ENCODE peak calls at places on chromosomes 5 and 9, in ten cellular contexts. P, K, Q, A, D, Z, S, I, J and V are unnamed samples.

GRCh38 chr5:118253401-118254061 is 734.8 kb downstream of the DTWD2 start:
- DNase-seq in P (no peak), Z (no peak), I (no peak), D (no peak), J (no peak), K (no peak), S (no peak), A (no peak), Q (no peak), V (no peak)

GRCh38 chr9:3080951-3081350 is 237.1 kb upstream of the PUM3 start:
- DNase-seq in D (no peak), J (no peak), Z (no peak), P (no peak), S (no peak), A (no peak), K (peak), I (no peak), Q (no peak), V (no peak)

GRCh38 chr5:150293091-150293941 is 3.7 kb upstream of the CAMK2A start:
- DNase-seq in A (no peak), P (peak), I (no peak), J (no peak), Z (no peak), D (no peak), K (no peak), Q (no peak), S (no peak), V (no peak)

GRCh38 chr5:21862986-21863385 is 990.2 kb downstream of the CDH12 start:
- DNase-seq in J (no peak), D (no peak), Q (no peak), I (no peak), P (no peak), A (no peak), Z (no peak), S (no peak), K (no peak), V (no peak)

GRCh38 chr9:121439711-121440110 is 59.9 kb downstream of the GGTA1 start:
- DNase-seq in P (no peak), J (no peak), Z (no peak), K (peak), A (no peak), S (no peak), Q (no peak), D (no peak), I (no peak), V (no peak)

GRCh38 chr9:89466451-89467277 is 31.2 kb downstream of the SEMA4D start:
- DNase-seq in D (no peak), A (no peak), Z (no peak), Q (no peak), K (no peak), P (no peak), J (no peak), I (no peak), S (no peak), V (no peak)

GRCh38 chr9:7671847-7672246 is 127.7 kb downstream of the DMAC1 start:
- DNase-seq in Q (no peak), P (no peak), J (no peak), I (no peak), K (no peak), Z (no peak), D (no peak), S (no peak), A (no peak), V (no peak)

GRCh38 chr5:135053278-135053677 is 19.2 kb upstream of the PITX1 start:
- DNase-seq in I (no peak), S (no peak), K (no peak), J (no peak), P (no peak), Z (no peak), D (no peak), Q (no peak), A (no peak), V (no peak)

GRCh38 chr9:108274971-108275370 is 580.8 kb downstream of the ACTL7B start:
- DNase-seq in J (no peak), Z (no peak), K (no peak), P (no peak), Q (no peak), D (no peak), A (no peak), I (no peak), S (no peak), V (no peak)

GRCh38 chr5:60597570-60597969 is 102.4 kb downstream of the DEPDC1B start:
- DNase-seq in K (no peak), D (no peak), P (no peak), Q (no peak), Z (no peak), A (no peak), J (no peak), S (no peak), I (no peak), V (no peak)

GRCh38 chr9:16352791-16353401 is 517.6 kb downstream of the BNC2 start:
- DNase-seq in Q (peak), A (peak), P (no peak), D (peak), K (peak), J (peak), Z (no peak), S (no peak), I (no peak), V (no peak)

GRCh38 chr9:108217601-108218190 is 638.1 kb downstream of the ACTL7B start:
- DNase-seq in P (no peak), Q (peak), A (no peak), D (no peak), S (no peak), K (no peak), Z (no peak), I (no peak), J (no peak), V (no peak)

GRCh38 chr5:138643040-138643791 is 68.0 kb upstream of the HSPA9 start:
- DNase-seq in J (peak), I (no peak), K (no peak), Q (no peak), S (no peak), D (no peak), Z (no peak), P (no peak), A (no peak), V (no peak)

GRCh38 chr9:94922691-94923107 is 196.2 kb downstream of the AOPEP start:
- DNase-seq in I (peak), D (no peak), A (peak), K (peak), Z (no peak), J (no peak), P (no peak), Q (peak), S (no peak), V (no peak)

GRCh38 chr9:109088221-109088620 is 31.5 kb downstream of the TMEM245 start:
- DNase-seq in Q (no peak), S (no peak), A (no peak), P (no peak), Z (no peak), J (no peak), K (peak), I (no peak), D (no peak), V (no peak)

GRCh38 chr9:117000834-117001233 is 313.7 kb downstream of the TRIM32 start:
- DNase-seq in Q (no peak), K (no peak), A (no peak), J (no peak), P (no peak), I (no peak), S (no peak), Z (no peak), D (no peak), V (no peak)

GRCh38 chr5:54217826-54218503 is 92.4 kb downstream of the ARL15 start:
- DNase-seq in K (peak), D (no peak), J (peak), S (no peak), I (no peak), Q (peak), A (peak), P (peak), Z (no peak), V (no peak)

GRCh38 chr5:60598424-60598823 is 101.5 kb downstream of the DEPDC1B start:
- DNase-seq in Z (no peak), A (no peak), J (no peak), I (no peak), S (no peak), D (no peak), P (no peak), Q (no peak), K (no peak), V (no peak)

GRCh38 chr5:64339776-64340175 is 166.0 kb upstream of the RGS7BP start:
- DNase-seq in A (no peak), P (no peak), Q (no peak), I (no peak), S (no peak), D (no peak), K (no peak), Z (no peak), J (no peak), V (no peak)

GRCh38 chr5:88889165-88890069 is 6.4 kb upstream of the MEF2C start:
- DNase-seq in J (no peak), K (peak), P (no peak), S (peak), I (peak), A (peak), D (peak), Z (peak), Q (peak), V (peak)

GRCh38 chr5:95449460-95449859 is 58.3 kb downstream of the FAM81B start:
- DNase-seq in J (no peak), K (no peak), I (no peak), S (no peak), Q (no peak), D (no peak), P (no peak), Z (no peak), A (no peak), V (no peak)

GRCh38 chr9:25353783-25354182 is 324.5 kb downstream of the TUSC1 start:
- DNase-seq in P (no peak), A (no peak), K (no peak), I (no peak), Z (no peak), J (no peak), Q (no peak), D (no peak), S (no peak), V (no peak)

GRCh38 chr9:25350011-25350410 is 328.2 kb downstream of the TUSC1 start:
- DNase-seq in K (no peak), P (no peak), Z (no peak), Q (no peak), D (no peak), S (no peak), I (no peak), A (no peak), J (no peak), V (no peak)
- TF ChIP-seq CTCF in K (no peak), P (peak), Z (no peak), Q (no peak), D (no peak), S (no peak), I (no peak), A (no peak), J (no peak), V (no peak)

GRCh38 chr9:21491742-21492141 is 9.6 kb upstream of the IFNE start:
- DNase-seq in K (no peak), P (no peak), D (no peak), J (no peak), Q (no peak), A (no peak), Z (no peak), I (no peak), S (no peak), V (no peak)
- TF ChIP-seq CTCF in K (peak), P (no peak), D (no peak), J (no peak), Q (peak), A (no peak), Z (no peak), I (no peak), S (no peak), V (no peak)

GRCh38 chr5:109937951-109938350 is 248.2 kb downstream of the MAN2A1 start:
- DNase-seq in J (no peak), Z (no peak), K (no peak), Q (no peak), P (no peak), I (no peak), A (no peak), S (no peak), D (no peak), V (no peak)

GRCh38 chr5:109938453-109938852 is 248.7 kb downstream of the MAN2A1 start:
- DNase-seq in D (no peak), P (no peak), Q (no peak), A (no peak), S (no peak), K (no peak), I (no peak), Z (no peak), J (no peak), V (no peak)

GRCh38 chr5:109936996-109937395 is 247.3 kb downstream of the MAN2A1 start:
- DNase-seq in K (no peak), A (no peak), P (no peak), J (no peak), Z (no peak), D (no peak), Q (no peak), I (no peak), S (no peak), V (no peak)

GRCh38 chr5:109939109-109939682 is 249.5 kb downstream of the MAN2A1 start:
- DNase-seq in K (peak), J (no peak), Z (no peak), D (no peak), Q (peak), A (no peak), I (no peak), P (no peak), S (no peak), V (no peak)

GRCh38 chr5:109936091-109936490 is 246.4 kb downstream of the MAN2A1 start:
- DNase-seq in Z (no peak), I (no peak), J (no peak), A (no peak), K (no peak), D (no peak), P (no peak), S (no peak), Q (no peak), V (no peak)
- TF ChIP-seq CTCF in Z (no peak), I (no peak), J (no peak), A (no peak), K (no peak), D (no peak), P (no peak), S (no peak), Q (no peak), V (no peak)

DNA sequence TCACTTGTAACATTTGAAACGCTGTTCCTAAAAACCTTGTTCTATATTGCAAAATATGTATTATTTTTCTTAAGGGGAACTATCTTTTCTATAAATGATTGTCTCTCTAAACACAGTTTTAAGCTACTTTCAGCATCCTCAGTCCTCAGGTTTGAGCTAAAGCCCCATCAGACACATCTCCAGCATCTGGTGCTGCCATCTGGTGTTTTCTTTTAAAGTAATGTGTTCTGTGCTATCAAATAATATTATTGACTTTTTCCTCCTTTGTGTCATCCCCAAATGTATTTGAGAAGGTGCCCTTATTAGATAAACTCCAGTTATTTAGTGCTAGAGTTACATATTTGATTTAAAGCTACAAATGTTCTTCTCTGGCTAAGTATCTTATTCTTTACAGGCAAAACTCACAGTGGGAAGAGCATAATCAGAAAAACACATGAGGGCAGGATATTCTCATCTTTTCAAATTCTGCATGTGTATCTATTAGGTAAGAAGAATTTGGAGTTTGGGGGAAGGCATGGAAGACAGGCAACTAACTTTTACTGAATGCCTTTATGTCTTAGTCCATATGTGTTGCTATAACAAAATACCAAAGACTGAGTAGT is 27.5 kb downstream of the ZNF474 start:
- DNase-seq in S (peak), K (peak), D (no peak), Z (no peak), P (peak), Q (peak), I (no peak), J (peak), A (no peak), V (no peak)
- TF ChIP-seq CTCF in S (no peak), K (peak), D (no peak), Z (no peak), P (peak), Q (peak), I (peak), J (no peak), A (peak), V (no peak)

DNA sequence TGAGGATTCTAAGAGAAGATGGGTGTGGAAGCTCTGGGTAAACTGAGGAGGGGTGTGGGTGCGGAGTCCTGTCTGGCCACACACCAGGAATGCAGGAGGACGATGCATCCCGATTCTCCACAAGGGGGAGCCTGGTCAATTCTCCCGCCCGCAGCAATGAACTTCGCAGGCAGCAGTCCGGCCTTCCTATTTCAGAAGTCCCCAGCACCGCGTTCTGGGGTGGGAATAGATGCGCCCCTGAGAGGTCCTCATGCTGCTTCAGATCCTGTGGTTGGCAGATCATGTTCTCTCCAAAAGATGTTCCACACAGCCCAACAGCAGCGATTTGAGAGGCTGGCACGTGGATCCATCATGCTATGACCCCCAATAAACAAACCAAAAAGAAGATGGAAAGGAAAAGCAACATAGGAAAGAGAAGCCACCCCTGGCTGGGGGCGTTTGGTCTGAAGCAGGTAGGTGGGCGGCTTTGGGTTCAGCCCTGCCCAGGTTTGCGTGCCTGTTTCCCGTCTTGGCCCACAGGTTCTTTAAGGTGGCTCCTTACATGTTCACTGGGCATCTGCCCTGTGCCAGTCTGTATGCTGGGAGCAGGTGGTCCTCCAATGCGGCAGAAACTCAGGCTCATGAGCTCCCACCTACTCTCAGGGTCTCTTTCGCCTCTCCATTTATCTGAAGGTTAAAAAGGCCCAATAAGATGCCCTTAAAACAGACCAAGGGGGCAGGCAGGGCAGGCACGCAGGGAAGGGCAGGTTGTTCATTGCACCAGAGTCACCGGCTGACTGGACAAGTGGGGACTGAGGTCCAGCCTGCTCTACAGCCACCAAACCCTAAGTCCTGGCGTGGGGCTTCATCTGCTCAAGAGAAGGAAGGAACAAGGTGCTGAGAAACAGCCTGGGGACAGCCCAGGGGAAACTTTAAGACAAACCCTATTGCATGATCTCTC is 171.6 kb downstream of the PAX5 start:
- DNase-seq in I (no peak), K (peak), D (no peak), P (peak), J (peak), S (peak), Q (peak), A (no peak), Z (peak), V (no peak)
- TF ChIP-seq CTCF in I (peak), K (peak), D (no peak), P (peak), J (peak), S (peak), Q (peak), A (peak), Z (peak), V (peak)

GRCh38 chr9:34652608-34653007 is 623 bp downstream of the IL11RA start:
- DNase-seq in Q (peak), J (no peak), I (no peak), K (no peak), S (no peak), P (no peak), Z (no peak), A (no peak), D (no peak), V (no peak)

GRCh38 chr9:34653131-34653530 is 1.1 kb downstream of the IL11RA start:
- DNase-seq in S (no peak), P (no peak), Z (no peak), K (peak), A (no peak), J (no peak), Q (peak), D (no peak), I (no peak), V (no peak)

GRCh38 chr9:34650816-34651215 is 1.2 kb upstream of the IL11RA start:
- DNase-seq in Q (no peak), S (no peak), I (peak), P (no peak), J (no peak), Z (no peak), K (peak), D (peak), A (no peak), V (no peak)

GRCh38 chr9:34651286-34651685 is 699 bp upstream of the IL11RA start:
- DNase-seq in S (no peak), I (peak), D (peak), Z (no peak), Q (peak), K (peak), J (no peak), A (peak), P (peak), V (no peak)

GRCh38 chr9:34651876-34652602 is at the start of gene IL11RA:
- DNase-seq in K (peak), Q (peak), D (peak), I (peak), J (peak), P (peak), S (peak), A (peak), Z (peak), V (peak)
- TF ChIP-seq CTCF in K (no peak), Q (no peak), D (no peak), I (no peak), J (no peak), P (no peak), S (no peak), A (no peak), Z (peak), V (no peak)

DNA sequence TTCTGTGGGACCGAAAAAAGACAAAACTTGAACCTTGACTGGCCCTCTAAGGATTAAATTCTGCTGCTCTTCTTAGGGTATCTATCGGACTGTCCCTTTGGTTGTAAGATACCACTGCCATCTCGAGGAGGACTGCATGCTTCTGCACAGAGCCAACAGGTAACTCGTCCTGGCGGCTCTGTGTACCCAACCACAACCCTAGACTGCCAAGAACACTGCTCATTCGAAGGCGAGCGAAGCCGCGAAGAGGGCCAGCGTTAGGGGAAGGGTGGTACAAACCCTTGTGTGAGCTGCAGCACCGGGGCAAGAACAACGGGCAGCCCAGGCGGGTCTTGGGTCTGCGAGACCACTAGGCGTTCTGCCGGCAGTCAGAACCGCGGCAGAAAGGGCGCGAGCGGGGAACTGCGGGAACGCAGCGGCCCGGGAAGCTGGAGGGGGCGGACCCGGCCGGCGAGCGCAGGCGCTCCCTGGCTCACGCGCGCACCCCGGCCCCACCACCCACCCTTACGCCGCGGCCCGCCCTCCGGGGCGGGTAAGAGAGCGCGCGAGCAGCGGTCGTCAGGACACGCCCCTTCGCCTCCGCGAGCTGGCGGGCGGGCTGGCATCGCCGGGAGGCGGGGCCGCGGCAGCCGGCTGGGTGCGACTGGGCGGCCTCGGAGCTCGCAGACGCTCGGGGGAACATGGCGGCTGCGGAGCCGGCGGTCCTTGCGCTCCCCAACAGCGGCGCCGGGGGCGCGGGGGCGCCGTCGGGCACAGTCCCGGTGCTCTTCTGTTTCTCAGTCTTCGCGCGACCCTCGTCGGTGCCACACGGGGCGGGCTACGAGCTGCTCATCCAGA is at the start of gene ISOC1:
- DNase-seq in Z (peak), A (peak), D (peak), P (peak), I (peak), K (peak), J (peak), S (peak), Q (peak), V (peak)
- TF ChIP-seq CTCF in Z (peak), A (no peak), D (no peak), P (no peak), I (peak), K (peak), J (peak), S (no peak), Q (peak), V (no peak)

GRCh38 chr9:112091805-112092204 is 83.3 kb downstream of the SUSD1 start:
- DNase-seq in Z (no peak), K (peak), D (no peak), J (peak), I (no peak), A (no peak), P (peak), Q (peak), S (peak), V (no peak)
- TF ChIP-seq CTCF in Z (peak), K (peak), D (no peak), J (peak), I (no peak), A (no peak), P (peak), Q (peak), S (no peak), V (no peak)